ENCODE peak calls at places on chromosomes 2 and 18, in ten cellular contexts. C, P, T, G, J, B, O, Z, A and W are unnamed samples.

GRCh38 chr2:233081232-233081730 is 21.1 kb downstream of the INPP5D start:
- DNase-seq in O (no peak), J (no peak), P (no peak), A (no peak), G (no peak), B (peak), Z (no peak), T (no peak), C (no peak), W (no peak)

GRCh38 chr2:67841711-67842110 is 221.1 kb downstream of the C1D start:
- DNase-seq in C (no peak), J (no peak), O (no peak), T (peak), Z (no peak), G (no peak), A (no peak), B (no peak), P (no peak), W (no peak)

GRCh38 chr2:175167076-175167791 is 769 bp downstream of the ATF2 start:
- DNase-seq in C (peak), A (peak), Z (peak), P (peak), G (peak), B (peak), T (peak), J (peak), O (no peak), W (peak)

GRCh38 chr2:23745726-23746105 is 181.2 kb downstream of the ATAD2B start:
- DNase-seq in O (peak), C (no peak), P (no peak), B (no peak), A (no peak), T (peak), Z (peak), J (peak), G (no peak), W (peak)

GRCh38 chr18:31634331-31634713 is 42.6 kb downstream of the TTR start:
- DNase-seq in P (no peak), A (no peak), Z (peak), B (no peak), O (no peak), C (no peak), J (no peak), G (no peak), T (no peak), W (no peak)

GRCh38 chr2:197804758-197805597 is 585 bp downstream of the PLCL1 start:
- DNase-seq in C (peak), G (peak), J (peak), Z (peak), O (peak), P (peak), T (no peak), A (no peak), B (peak), W (no peak)

GRCh38 chr2:72916743-72917137 is 579 bp upstream of the EMX1 start:
- DNase-seq in O (no peak), P (peak), G (no peak), Z (peak), T (no peak), A (no peak), C (no peak), B (no peak), J (no peak), W (no peak)

GRCh38 chr2:158748925-158749590 is 46.1 kb upstream of the DAPL1 start:
- DNase-seq in O (no peak), Z (no peak), C (no peak), J (no peak), P (no peak), B (no peak), G (no peak), T (no peak), A (no peak), W (no peak)

GRCh38 chr18:61946449-61946848 is 53.6 kb upstream of the RNF152 start:
- DNase-seq in B (no peak), C (no peak), T (peak), P (no peak), G (no peak), O (peak), J (peak), A (no peak), Z (no peak), W (no peak)

GRCh38 chr2:172704072-172704936 is 31.3 kb upstream of the RAPGEF4 start:
- DNase-seq in P (no peak), G (no peak), T (peak), B (no peak), A (no peak), C (no peak), J (no peak), O (peak), Z (peak), W (peak)

GRCh38 chr2:196718796-196719564 is 79.5 kb downstream of the CCDC150 start:
- DNase-seq in C (no peak), P (peak), A (no peak), G (no peak), J (peak), Z (peak), T (no peak), B (no peak), O (peak), W (no peak)

GRCh38 chr18:48337053-48337452 is 72.1 kb downstream of the ZBTB7C start:
- DNase-seq in Z (no peak), B (no peak), J (no peak), G (no peak), A (no peak), T (no peak), C (no peak), O (no peak), P (no peak), W (no peak)

GRCh38 chr2:111634995-111635538 is 248.9 kb downstream of the ANAPC1 start:
- DNase-seq in B (no peak), G (no peak), T (no peak), Z (no peak), J (peak), O (no peak), A (no peak), C (no peak), P (no peak), W (no peak)

GRCh38 chr2:213834331-213834730 is 550.1 kb downstream of the SPAG16 start:
- DNase-seq in B (no peak), O (peak), J (peak), P (no peak), T (peak), C (no peak), Z (no peak), G (no peak), A (no peak), W (peak)

GRCh38 chr2:143717053-143717452 is 587.8 kb downstream of the ARHGAP15 start:
- DNase-seq in A (no peak), B (no peak), O (peak), Z (no peak), T (no peak), P (no peak), G (peak), C (no peak), J (peak), W (no peak)

GRCh38 chr18:66966171-66966570 is 362.3 kb upstream of the CDH19 start:
- DNase-seq in C (no peak), A (no peak), J (no peak), O (no peak), T (no peak), B (no peak), G (no peak), P (no peak), Z (no peak), W (no peak)

GRCh38 chr2:230660294-230661060 is 52.2 kb upstream of the CAB39 start:
- DNase-seq in J (no peak), A (peak), T (no peak), P (no peak), Z (no peak), B (peak), G (no peak), C (peak), O (no peak), W (no peak)
- TF ChIP-seq CTCF in J (no peak), A (no peak), T (no peak), P (no peak), Z (no peak), B (no peak), G (no peak), C (no peak), O (no peak), W (no peak)

DNA sequence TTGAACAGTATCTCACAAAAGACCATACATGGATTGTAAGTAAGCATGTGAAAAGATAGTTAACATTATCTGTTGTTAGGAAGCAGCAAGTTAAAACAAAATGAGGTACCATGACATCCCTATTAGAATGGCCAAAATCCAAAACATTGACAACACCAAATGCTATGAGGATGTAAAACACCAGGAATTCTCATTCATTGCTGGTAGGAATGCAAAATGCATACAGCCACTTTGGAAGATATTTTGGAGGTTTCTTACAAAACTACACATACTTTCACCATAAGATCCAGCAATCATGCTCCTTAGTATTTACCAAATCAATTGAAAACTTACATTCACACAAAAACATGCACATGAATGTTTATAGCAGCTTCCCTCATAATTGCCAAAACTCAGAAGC is 30.9 kb upstream of the ICOS start:
- DNase-seq in A (no peak), G (no peak), O (peak), T (no peak), B (no peak), C (no peak), J (peak), Z (no peak), P (no peak), W (no peak)
- TF ChIP-seq CTCF in A (no peak), G (no peak), O (no peak), T (no peak), B (no peak), C (no peak), J (no peak), Z (no peak), P (no peak), W (no peak)

DNA sequence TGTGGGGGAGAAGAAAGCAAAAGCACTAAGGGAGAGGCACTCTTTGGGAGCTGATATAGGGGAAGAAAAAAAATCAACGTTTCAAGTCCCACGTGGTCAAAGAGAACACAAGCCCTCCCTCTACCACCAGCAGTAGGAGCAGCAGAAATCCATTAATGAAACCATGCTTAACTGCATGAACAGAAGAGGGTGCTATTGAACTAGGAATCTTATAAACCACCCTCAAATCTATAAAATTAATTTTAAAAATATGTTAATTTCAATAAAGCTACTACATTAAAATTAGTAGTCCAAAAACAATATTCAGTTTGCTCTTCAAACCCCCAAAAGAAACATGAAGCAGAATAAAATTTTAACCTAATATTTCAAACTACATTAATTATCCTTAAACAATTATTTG is 147.8 kb downstream of the TMEM18 start:
- DNase-seq in T (no peak), B (no peak), P (no peak), J (no peak), A (no peak), O (peak), C (no peak), Z (no peak), G (no peak), W (peak)
- TF ChIP-seq CTCF in T (no peak), B (no peak), P (peak), J (peak), A (peak), O (no peak), C (no peak), Z (no peak), G (no peak), W (peak)

DNA sequence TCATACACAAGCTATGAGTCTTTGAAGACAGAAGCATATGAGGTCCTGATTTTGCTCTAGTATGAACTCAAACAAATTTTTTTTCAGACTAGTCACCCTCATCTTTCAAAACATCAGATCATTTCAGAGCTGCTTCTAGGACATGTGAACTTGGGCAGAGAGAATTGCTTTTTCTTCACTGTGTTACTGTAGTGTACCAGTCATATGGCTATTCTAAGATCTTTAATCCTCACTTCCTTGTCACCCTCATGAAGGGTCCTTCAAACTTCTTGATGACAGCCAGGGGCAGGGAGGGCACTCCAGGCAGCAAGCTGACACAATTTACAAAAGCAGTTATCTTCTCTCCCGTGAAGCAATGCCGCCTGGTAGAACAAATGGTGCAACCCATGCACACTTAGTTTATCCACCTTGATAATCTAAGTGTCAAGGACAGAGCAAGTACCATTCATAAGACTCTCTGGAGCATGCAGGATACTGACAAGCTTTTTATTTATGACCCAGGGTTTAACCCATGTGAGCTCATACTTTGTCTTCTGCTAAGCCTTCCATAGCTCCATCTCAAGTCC is 200.6 kb downstream of the DPP10 start:
- DNase-seq in P (no peak), C (no peak), J (no peak), T (no peak), A (no peak), O (no peak), Z (no peak), B (no peak), G (no peak), W (no peak)
- TF ChIP-seq CTCF in P (no peak), C (no peak), J (no peak), T (no peak), A (no peak), O (no peak), Z (no peak), B (no peak), G (no peak), W (no peak)

GRCh38 chr2:140804682-140805235 is 1326.1 kb downstream of the LRP1B start:
- DNase-seq in J (no peak), C (no peak), P (no peak), O (no peak), G (no peak), A (no peak), Z (no peak), B (no peak), T (no peak), W (no peak)

GRCh38 chr2:140814141-140814540 is 1316.7 kb downstream of the LRP1B start:
- DNase-seq in J (no peak), Z (no peak), A (no peak), O (no peak), T (no peak), C (no peak), B (no peak), G (no peak), P (no peak), W (peak)

GRCh38 chr2:140808816-140809215 is 1322.0 kb downstream of the LRP1B start:
- DNase-seq in Z (no peak), O (no peak), A (no peak), J (no peak), G (no peak), C (no peak), P (no peak), B (no peak), T (no peak), W (no peak)

DNA sequence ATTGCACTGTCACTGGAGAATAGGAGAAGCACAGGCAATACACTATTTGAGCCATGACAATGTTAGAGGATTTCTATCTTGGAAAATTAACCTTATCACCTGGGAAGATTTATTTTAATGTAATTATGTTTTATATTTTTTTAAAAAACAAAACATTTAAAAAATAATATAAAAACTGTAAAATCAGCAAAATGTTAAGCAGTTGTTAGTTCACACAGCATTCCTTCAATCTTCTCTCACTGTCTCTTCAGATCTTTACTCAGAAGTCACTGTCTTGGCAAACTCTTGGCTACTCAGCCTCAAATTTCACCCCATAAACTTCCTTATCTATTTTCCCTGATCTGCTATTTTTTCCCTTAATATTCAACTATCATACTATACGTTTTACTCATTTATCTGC is 1322.6 kb downstream of the LRP1B start:
- DNase-seq in J (no peak), G (no peak), C (no peak), T (no peak), P (no peak), O (no peak), B (no peak), A (no peak), Z (no peak), W (no peak)
- TF ChIP-seq CTCF in J (no peak), G (no peak), C (no peak), T (no peak), P (no peak), O (no peak), B (no peak), A (no peak), Z (no peak), W (no peak)

GRCh38 chr18:26021061-26021754 is 69.2 kb downstream of the SS18 start:
- DNase-seq in T (no peak), B (no peak), Z (no peak), O (no peak), A (no peak), G (no peak), P (no peak), J (no peak), C (no peak), W (no peak)

GRCh38 chr18:26014462-26014861 is 76.0 kb downstream of the SS18 start:
- DNase-seq in B (no peak), J (no peak), G (no peak), A (no peak), P (no peak), O (no peak), C (no peak), T (no peak), Z (no peak), W (no peak)

GRCh38 chr18:26022585-26022984 is 67.8 kb downstream of the SS18 start:
- DNase-seq in A (no peak), P (no peak), B (no peak), C (no peak), O (no peak), G (no peak), Z (no peak), J (no peak), T (no peak), W (no peak)

GRCh38 chr18:26017929-26018328 is 72.5 kb downstream of the SS18 start:
- DNase-seq in O (no peak), T (no peak), J (no peak), Z (no peak), G (no peak), C (no peak), B (no peak), A (no peak), P (no peak), W (no peak)
- TF ChIP-seq CTCF in O (no peak), T (no peak), J (no peak), Z (peak), G (no peak), C (no peak), B (no peak), A (peak), P (no peak), W (no peak)